ENCODE peak calls at places on chromosomes 3 and 15, in four cellular contexts. One of them, this sample, is unnamed.
A peak's percentile ranks its signal among the peaks of the same experiment; 100 is the strongest.

GRCh38 chr15:40112789-40113188 is 4.1 kb upstream of the BMF start:
- DNase-seq in RWPE2: no peak
- DNase-seq in uterus: no peak
- DNase-seq in astrocyte of the spinal cord: no peak
- DNase-seq in this sample: no peak

GRCh38 chr3:105653868-105654267 is 214.9 kb downstream of the CBLB start:
- DNase-seq in RWPE2: no peak
- DNase-seq in uterus: no peak
- DNase-seq in astrocyte of the spinal cord: no peak
- DNase-seq in this sample: no peak

GRCh38 chr3:127195417-127195816 is 2.5 kb downstream of the PRR23E start:
- DNase-seq in RWPE2: no peak
- DNase-seq in uterus: no peak
- DNase-seq in astrocyte of the spinal cord: no peak
- DNase-seq in this sample: no peak

GRCh38 chr3:149610351-149611105 is 47.3 kb downstream of the WWTR1 start:
- DNase-seq in RWPE2: no peak
- DNase-seq in uterus: no peak
- DNase-seq in astrocyte of the spinal cord: no peak
- DNase-seq in this sample: no peak

GRCh38 chr3:57557088-57557537 is 1.0 kb downstream of the PDE12 start:
- DNase-seq in RWPE2: no peak
- DNase-seq in uterus: no peak
- DNase-seq in astrocyte of the spinal cord: peak; percentile 41
- DNase-seq in this sample: peak; percentile 34

GRCh38 chr3:175238848-175239247 is 379.7 kb downstream of the NAALADL2 start:
- DNase-seq in RWPE2: no peak
- DNase-seq in uterus: no peak
- DNase-seq in astrocyte of the spinal cord: no peak
- DNase-seq in this sample: no peak

GRCh38 chr3:160697628-160698382 is 20.8 kb downstream of the ARL14 start:
- DNase-seq in RWPE2: no peak
- DNase-seq in uterus: no peak
- DNase-seq in astrocyte of the spinal cord: peak; percentile 38
- DNase-seq in this sample: peak; percentile 85

GRCh38 chr15:31377030-31377429 is 50.4 kb downstream of the KLF13 start:
- DNase-seq in RWPE2: no peak
- DNase-seq in uterus: no peak
- DNase-seq in astrocyte of the spinal cord: no peak
- DNase-seq in this sample: no peak

GRCh38 chr3:126649556-126650092 is 5.3 kb downstream of the TXNRD3 start:
- DNase-seq in RWPE2: no peak
- DNase-seq in uterus: no peak
- DNase-seq in astrocyte of the spinal cord: no peak
- DNase-seq in this sample: no peak

GRCh38 chr3:161366067-161366466 is 5.2 kb downstream of the SPTSSB start:
- DNase-seq in RWPE2: no peak
- DNase-seq in uterus: no peak
- DNase-seq in astrocyte of the spinal cord: no peak
- DNase-seq in this sample: no peak

GRCh38 chr3:26845194-26845593 is 222.6 kb downstream of the LRRC3B start:
- DNase-seq in RWPE2: no peak
- DNase-seq in uterus: no peak
- DNase-seq in astrocyte of the spinal cord: no peak
- DNase-seq in this sample: no peak

GRCh38 chr3:55823001-55823400 is 335.9 kb upstream of the WNT5A start:
- DNase-seq in RWPE2: no peak
- DNase-seq in uterus: no peak
- DNase-seq in astrocyte of the spinal cord: no peak
- DNase-seq in this sample: no peak

GRCh38 chr15:42220216-42220615 is 12.1 kb upstream of the VPS39 start:
- DNase-seq in RWPE2: no peak
- DNase-seq in uterus: no peak
- DNase-seq in astrocyte of the spinal cord: no peak
- DNase-seq in this sample: no peak

GRCh38 chr15:42218953-42219596 is 11.0 kb upstream of the VPS39 start:
- DNase-seq in RWPE2: no peak
- DNase-seq in uterus: no peak
- DNase-seq in astrocyte of the spinal cord: no peak
- DNase-seq in this sample: no peak

GRCh38 chr15:42214600-42214999 is 6.5 kb upstream of the VPS39 start:
- DNase-seq in RWPE2: no peak
- DNase-seq in uterus: no peak
- DNase-seq in astrocyte of the spinal cord: no peak
- DNase-seq in this sample: no peak

GRCh38 chr15:42213481-42213880 is 5.4 kb upstream of the VPS39 start:
- DNase-seq in RWPE2: no peak
- DNase-seq in uterus: no peak
- DNase-seq in astrocyte of the spinal cord: no peak
- DNase-seq in this sample: no peak

GRCh38 chr15:42215854-42216829 is 8.0 kb upstream of the VPS39 start:
- DNase-seq in RWPE2: no peak
- DNase-seq in uterus: no peak
- DNase-seq in astrocyte of the spinal cord: no peak
- DNase-seq in this sample: no peak
- TF ChIP-seq CTCF in RWPE2: peak; percentile 17
- TF ChIP-seq CTCF in uterus: no peak
- TF ChIP-seq CTCF in astrocyte of the spinal cord: no peak
- TF ChIP-seq CTCF in this sample: no peak

DNA sequence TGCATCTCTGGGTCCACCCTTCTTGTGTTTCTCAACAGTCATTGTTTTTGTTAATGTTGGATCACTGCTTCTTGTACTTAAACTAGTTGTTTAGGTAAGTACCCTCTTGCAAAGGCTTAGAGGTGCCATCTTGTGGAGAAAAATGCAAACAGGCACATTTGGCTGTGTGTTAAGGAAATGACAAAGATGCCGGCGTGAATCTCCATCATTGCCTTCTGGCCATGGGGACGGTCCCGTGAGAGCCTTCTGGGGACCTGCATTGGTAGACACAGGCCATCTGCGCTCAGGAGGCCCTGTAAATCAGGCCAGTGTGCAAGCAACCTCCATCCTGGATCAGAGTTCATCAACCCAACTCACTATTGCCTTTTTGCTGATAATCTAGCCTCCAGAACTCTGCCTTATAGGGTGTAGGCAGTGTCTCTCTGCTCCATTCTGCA is 158.6 kb upstream of the NR2E3 start:
- DNase-seq in RWPE2: no peak
- DNase-seq in uterus: no peak
- DNase-seq in astrocyte of the spinal cord: peak; percentile 82
- DNase-seq in this sample: peak; percentile 67
- TF ChIP-seq CTCF in RWPE2: peak; percentile 96
- TF ChIP-seq CTCF in uterus: peak; percentile 48
- TF ChIP-seq CTCF in astrocyte of the spinal cord: peak; percentile 73
- TF ChIP-seq CTCF in this sample: peak; percentile 75

GRCh38 chr3:2544718-2545117 is 446.1 kb downstream of the CNTN4 start:
- DNase-seq in RWPE2: no peak
- DNase-seq in uterus: no peak
- DNase-seq in astrocyte of the spinal cord: no peak
- DNase-seq in this sample: no peak
- TF ChIP-seq CTCF in RWPE2: no peak
- TF ChIP-seq CTCF in uterus: no peak
- TF ChIP-seq CTCF in astrocyte of the spinal cord: no peak
- TF ChIP-seq CTCF in this sample: no peak

DNA sequence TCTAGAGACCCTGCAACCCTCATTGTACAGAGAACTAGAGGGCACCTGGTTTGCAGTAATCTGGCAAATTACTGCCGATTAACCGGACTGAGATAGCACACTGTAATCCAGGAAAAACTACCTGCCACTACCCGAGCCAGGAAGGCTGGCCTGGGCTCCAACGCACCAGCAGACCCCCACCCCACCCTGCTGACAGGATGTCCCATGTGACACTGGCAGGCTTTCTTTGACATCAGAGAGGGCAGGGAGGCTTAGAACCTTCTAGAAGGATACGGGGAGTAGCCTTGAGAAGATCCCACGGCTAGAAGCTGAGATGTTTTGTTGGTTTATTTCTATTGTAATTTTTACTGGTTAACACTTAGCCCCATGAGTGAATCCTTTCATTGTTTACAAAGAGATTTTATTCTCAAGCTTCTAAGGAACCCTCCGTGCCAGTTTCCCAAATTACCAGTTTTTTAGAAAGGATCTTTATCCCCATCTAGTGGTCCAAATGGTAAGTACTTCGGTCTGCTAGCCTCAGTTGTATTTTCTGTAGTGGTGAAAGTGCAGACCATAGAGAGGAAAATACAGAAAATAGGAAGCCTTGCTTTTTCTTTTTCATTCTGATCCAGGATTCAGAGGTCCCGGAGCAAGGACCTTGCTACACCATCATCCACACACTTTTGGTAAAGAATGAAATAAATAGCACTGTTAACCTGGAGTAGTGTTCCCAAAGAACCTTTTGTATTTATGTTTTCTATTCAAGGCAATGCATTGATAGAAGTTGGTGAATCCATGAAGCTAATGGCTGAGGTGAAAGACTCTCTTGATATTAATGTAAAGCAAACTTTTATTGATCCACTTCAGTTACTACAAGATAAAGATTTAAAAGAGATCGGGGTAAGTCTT is 81.9 kb upstream of the ADAMTSL3 start:
- DNase-seq in RWPE2: no peak
- DNase-seq in uterus: no peak
- DNase-seq in astrocyte of the spinal cord: peak; percentile 32
- DNase-seq in this sample: peak; percentile 30
- TF ChIP-seq CTCF in RWPE2: peak; percentile 96
- TF ChIP-seq CTCF in uterus: peak; percentile 56
- TF ChIP-seq CTCF in astrocyte of the spinal cord: peak; percentile 65
- TF ChIP-seq CTCF in this sample: peak; percentile 79

DNA sequence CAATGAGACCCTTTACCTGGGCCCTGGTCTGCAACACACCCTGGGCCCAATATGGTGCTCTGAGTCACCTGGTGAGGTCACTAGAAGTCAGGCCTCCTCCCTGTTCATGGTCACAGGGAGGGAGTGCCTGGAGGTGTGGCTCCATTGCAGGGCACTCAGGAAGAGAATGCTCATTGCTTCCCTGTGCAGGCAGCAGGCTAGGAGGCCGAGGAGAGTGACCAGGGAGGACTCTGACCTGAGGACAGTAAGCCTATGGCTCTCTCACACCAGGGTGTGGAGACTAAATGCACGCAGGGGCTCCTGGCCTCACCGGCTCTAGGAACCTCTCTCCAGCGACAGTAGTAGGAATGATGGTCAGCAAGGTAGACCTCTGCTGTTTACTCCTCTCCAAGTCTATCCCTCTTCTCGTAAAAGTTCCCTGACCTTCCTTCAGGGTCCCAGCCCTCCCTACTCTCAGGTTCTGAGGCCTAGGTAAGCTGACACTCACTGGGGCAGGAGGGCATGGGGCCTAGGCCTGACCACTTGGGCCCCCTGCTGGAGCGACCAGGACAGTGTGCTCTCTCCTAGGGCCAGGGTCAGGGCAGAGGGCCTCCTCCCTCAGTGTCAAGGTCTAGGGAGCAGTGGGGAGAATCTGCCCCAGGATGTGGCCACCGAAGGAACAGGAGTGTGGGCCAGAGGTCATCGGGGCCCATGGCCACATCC is 9.6 kb upstream of the SLCO2A1 start:
- DNase-seq in RWPE2: no peak
- DNase-seq in uterus: no peak
- DNase-seq in astrocyte of the spinal cord: no peak
- DNase-seq in this sample: no peak
- TF ChIP-seq CTCF in RWPE2: no peak
- TF ChIP-seq CTCF in uterus: no peak
- TF ChIP-seq CTCF in astrocyte of the spinal cord: peak; percentile 12
- TF ChIP-seq CTCF in this sample: no peak